ENCODE peak calls at places on chromosome 1, in four cellular contexts. One of them, this sample, is unnamed.

GRCh38 chr1:19936061-19936750 is 12.8 kb upstream of the PLA2G2E start:
- DNase-seq in WTC11: no peak
- DNase-seq in HCT116: no peak
- DNase-seq in K562: no peak
- DNase-seq in this sample: no peak

GRCh38 chr1:88433556-88433955 is 250.5 kb upstream of the PKN2 start:
- DNase-seq in WTC11: no peak
- DNase-seq in HCT116: no peak
- DNase-seq in K562: no peak
- DNase-seq in this sample: no peak

GRCh38 chr1:45243476-45244343 is 37.3 kb upstream of the ZSWIM5 start:
- DNase-seq in WTC11: no peak
- DNase-seq in HCT116: no peak
- DNase-seq in K562: no peak
- DNase-seq in this sample: no peak

GRCh38 chr1:59999006-59999405 is 72.4 kb upstream of the CYP2J2 start:
- DNase-seq in WTC11: no peak
- DNase-seq in HCT116: no peak
- DNase-seq in K562: no peak
- DNase-seq in this sample: no peak

GRCh38 chr1:34364376-34364775 is 187.7 kb downstream of the C1orf94 start:
- DNase-seq in WTC11: no peak
- DNase-seq in HCT116: no peak
- DNase-seq in K562: no peak
- DNase-seq in this sample: no peak

GRCh38 chr1:244304156-244304555 is 147.6 kb downstream of the ADSS2 start:
- DNase-seq in WTC11: no peak
- DNase-seq in HCT116: no peak
- DNase-seq in K562: no peak
- DNase-seq in this sample: no peak

GRCh38 chr1:2483026-2483425 is 6.9 kb downstream of the PLCH2 start:
- DNase-seq in WTC11: no peak
- DNase-seq in HCT116: no peak
- DNase-seq in K562: peak; percentile 67
- DNase-seq in this sample: no peak

GRCh38 chr1:204650911-204651570 is 34.5 kb downstream of the LRRN2 start:
- DNase-seq in WTC11: no peak
- DNase-seq in HCT116: no peak
- DNase-seq in K562: no peak
- DNase-seq in this sample: no peak

GRCh38 chr1:247386695-247387094 is 29.3 kb upstream of the NLRP3 start:
- DNase-seq in WTC11: no peak
- DNase-seq in HCT116: no peak
- DNase-seq in K562: no peak
- DNase-seq in this sample: no peak

GRCh38 chr1:220893701-220894024 is 14.4 kb downstream of the HLX start:
- DNase-seq in WTC11: no peak
- DNase-seq in HCT116: no peak
- DNase-seq in K562: no peak
- DNase-seq in this sample: no peak

GRCh38 chr1:217524787-217525520 is 105.9 kb downstream of the GPATCH2 start:
- DNase-seq in WTC11: no peak
- DNase-seq in HCT116: no peak
- DNase-seq in K562: no peak
- DNase-seq in this sample: no peak

GRCh38 chr1:23618586-23619083 is 59.3 kb upstream of the ID3 start:
- DNase-seq in WTC11: no peak
- DNase-seq in HCT116: no peak
- DNase-seq in K562: no peak
- DNase-seq in this sample: no peak

GRCh38 chr1:19458815-19459417 is 26.4 kb downstream of the CAPZB start:
- DNase-seq in WTC11: no peak
- DNase-seq in HCT116: no peak
- DNase-seq in K562: no peak
- DNase-seq in this sample: no peak

GRCh38 chr1:153538315-153538821 is 2.4 kb downstream of the S100A5 start:
- DNase-seq in WTC11: peak; percentile 68
- DNase-seq in HCT116: no peak
- DNase-seq in K562: peak; percentile 87
- DNase-seq in this sample: peak; percentile 54

GRCh38 chr1:93871356-93871755 is 7.7 kb downstream of the DNTTIP2 start:
- DNase-seq in WTC11: no peak
- DNase-seq in HCT116: no peak
- DNase-seq in K562: no peak
- DNase-seq in this sample: no peak

GRCh38 chr1:50774759-50775351 is 185.2 kb downstream of the FAF1 start:
- DNase-seq in WTC11: no peak
- DNase-seq in HCT116: peak; percentile 48
- DNase-seq in K562: peak; percentile 52
- DNase-seq in this sample: peak; percentile 49

GRCh38 chr1:3785045-3785444 is 11.3 kb downstream of the LRRC47 start:
- DNase-seq in WTC11: no peak
- DNase-seq in HCT116: no peak
- DNase-seq in K562: no peak
- DNase-seq in this sample: no peak

GRCh38 chr1:86950712-86951111 is 36.3 kb downstream of the HS2ST1 start:
- DNase-seq in WTC11: no peak
- DNase-seq in HCT116: no peak
- DNase-seq in K562: peak; percentile 29
- DNase-seq in this sample: no peak

GRCh38 chr1:171484760-171485374 is 463 bp upstream of the PRRC2C start:
- DNase-seq in WTC11: no peak
- DNase-seq in HCT116: no peak
- DNase-seq in K562: no peak
- DNase-seq in this sample: no peak

GRCh38 chr1:171485375-171486047 is at the start of gene PRRC2C:
- DNase-seq in WTC11: peak; percentile 94
- DNase-seq in HCT116: peak; percentile 96
- DNase-seq in K562: peak; percentile 93
- DNase-seq in this sample: peak; percentile 95

GRCh38 chr1:171488190-171488929 is 3.0 kb downstream of the PRRC2C start:
- DNase-seq in WTC11: no peak
- DNase-seq in HCT116: no peak
- DNase-seq in K562: no peak
- DNase-seq in this sample: no peak

GRCh38 chr1:171487038-171487437 is 1.7 kb downstream of the PRRC2C start:
- DNase-seq in WTC11: no peak
- DNase-seq in HCT116: no peak
- DNase-seq in K562: no peak
- DNase-seq in this sample: no peak

GRCh38 chr1:171486048-171486519 is 754 bp downstream of the PRRC2C start:
- DNase-seq in WTC11: no peak
- DNase-seq in HCT116: peak; percentile 16
- DNase-seq in K562: no peak
- DNase-seq in this sample: peak; percentile 46
- TF ChIP-seq SP1 in WTC11: no peak
- TF ChIP-seq SP1 in HCT116: no peak
- TF ChIP-seq SP1 in K562: no peak
- TF ChIP-seq SP1 in this sample: no peak

DNA sequence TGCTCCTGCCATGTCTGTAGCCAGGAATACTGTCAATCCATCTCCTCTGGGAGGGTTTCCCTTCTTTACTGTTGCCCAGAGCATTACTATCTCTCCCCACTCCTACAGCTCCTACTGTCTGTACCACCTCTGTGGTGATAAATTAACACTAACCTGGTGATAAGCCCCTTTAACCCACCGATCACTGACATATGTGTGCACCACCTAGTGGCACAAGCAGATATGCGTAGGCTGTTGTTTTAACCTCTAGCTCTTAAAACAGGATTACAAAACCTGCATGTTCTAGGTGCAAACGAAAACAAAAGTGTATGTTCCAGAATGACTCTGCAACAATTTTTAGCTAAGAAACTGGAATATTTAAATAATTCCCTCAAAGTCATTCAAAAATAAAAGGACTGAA is 93.9 kb upstream of the BEND5 start:
- DNase-seq in WTC11: peak; percentile 26
- DNase-seq in HCT116: no peak
- DNase-seq in K562: no peak
- DNase-seq in this sample: peak; percentile 19
- TF ChIP-seq SP1 in WTC11: no peak
- TF ChIP-seq SP1 in HCT116: no peak
- TF ChIP-seq SP1 in K562: no peak
- TF ChIP-seq SP1 in this sample: no peak

GRCh38 chr1:158039380-158039779 is 45.9 kb downstream of the KIRREL1 start:
- DNase-seq in WTC11: no peak
- DNase-seq in HCT116: no peak
- DNase-seq in K562: no peak
- DNase-seq in this sample: no peak

GRCh38 chr1:158035976-158036583 is 42.6 kb downstream of the KIRREL1 start:
- DNase-seq in WTC11: no peak
- DNase-seq in HCT116: peak; percentile 28
- DNase-seq in K562: peak; percentile 41
- DNase-seq in this sample: peak; percentile 36

GRCh38 chr1:158040323-158040722 is 46.9 kb downstream of the KIRREL1 start:
- DNase-seq in WTC11: no peak
- DNase-seq in HCT116: no peak
- DNase-seq in K562: no peak
- DNase-seq in this sample: no peak

GRCh38 chr1:158037008-158037875 is 43.8 kb downstream of the KIRREL1 start:
- DNase-seq in WTC11: no peak
- DNase-seq in HCT116: no peak
- DNase-seq in K562: no peak
- DNase-seq in this sample: no peak

GRCh38 chr1:158037876-158038359 is 44.5 kb downstream of the KIRREL1 start:
- DNase-seq in WTC11: no peak
- DNase-seq in HCT116: no peak
- DNase-seq in K562: no peak
- DNase-seq in this sample: no peak
- TF ChIP-seq SP1 in WTC11: no peak
- TF ChIP-seq SP1 in HCT116: peak; percentile 32
- TF ChIP-seq SP1 in K562: no peak
- TF ChIP-seq SP1 in this sample: no peak

GRCh38 chr1:61887921-61888564 is 145.8 kb downstream of the PATJ start:
- DNase-seq in WTC11: no peak
- DNase-seq in HCT116: no peak
- DNase-seq in K562: no peak
- DNase-seq in this sample: peak; percentile 38
- TF ChIP-seq SP1 in WTC11: no peak
- TF ChIP-seq SP1 in HCT116: no peak
- TF ChIP-seq SP1 in K562: no peak
- TF ChIP-seq SP1 in this sample: no peak

GRCh38 chr1:9326596-9326995 is 33.9 kb downstream of the SPSB1 start:
- DNase-seq in WTC11: no peak
- DNase-seq in HCT116: no peak
- DNase-seq in K562: no peak
- DNase-seq in this sample: no peak
- TF ChIP-seq SP1 in WTC11: no peak
- TF ChIP-seq SP1 in HCT116: no peak
- TF ChIP-seq SP1 in K562: no peak
- TF ChIP-seq SP1 in this sample: no peak

GRCh38 chr1:12339861-12340557 is 110.2 kb downstream of the VPS13D start:
- DNase-seq in WTC11: no peak
- DNase-seq in HCT116: no peak
- DNase-seq in K562: no peak
- DNase-seq in this sample: peak; percentile 32
- TF ChIP-seq SP1 in WTC11: no peak
- TF ChIP-seq SP1 in HCT116: no peak
- TF ChIP-seq SP1 in K562: no peak
- TF ChIP-seq SP1 in this sample: no peak

GRCh38 chr1:112717263-112717662 is 2.1 kb upstream of the PPM1J start:
- DNase-seq in WTC11: no peak
- DNase-seq in HCT116: no peak
- DNase-seq in K562: no peak
- DNase-seq in this sample: no peak
- TF ChIP-seq SP1 in WTC11: no peak
- TF ChIP-seq SP1 in HCT116: no peak
- TF ChIP-seq SP1 in K562: no peak
- TF ChIP-seq SP1 in this sample: no peak

This sample was measured in HEK293T.